ENCODE peak calls at places on chromosomes 3 and 15, in four cellular contexts. One of them, this sample, is unnamed.

GRCh38 chr3:55955891-55956477 is 468.9 kb upstream of the WNT5A start:
- DNase-seq in A549: no peak
- DNase-seq in K562: no peak
- DNase-seq in stomach: no peak
- DNase-seq in this sample: no peak

GRCh38 chr15:31523655-31524049 is 197.0 kb downstream of the KLF13 start:
- DNase-seq in stomach: no peak
- DNase-seq in K562: no peak
- DNase-seq in A549: no peak
- DNase-seq in this sample: no peak

GRCh38 chr3:3560566-3561336 is 238.5 kb upstream of the LRRN1 start:
- DNase-seq in stomach: no peak
- DNase-seq in A549: no peak
- DNase-seq in K562: no peak
- DNase-seq in this sample: no peak

GRCh38 chr3:128492353-128493220 is at the start of gene GATA2:
- DNase-seq in A549: no peak
- DNase-seq in stomach: no peak
- DNase-seq in K562: no peak
- DNase-seq in this sample: no peak

GRCh38 chr3:46356909-46357308 is 3.0 kb downstream of the CCR2 start:
- DNase-seq in A549: no peak
- DNase-seq in stomach: no peak
- DNase-seq in K562: no peak
- DNase-seq in this sample: no peak

GRCh38 chr3:128482857-128483656 is 9.9 kb downstream of the GATA2 start:
- DNase-seq in A549: no peak
- DNase-seq in K562: peak; percentile 74
- DNase-seq in stomach: no peak
- DNase-seq in this sample: no peak

GRCh38 chr15:50358805-50359204 is 3.8 kb upstream of the GABPB1 start:
- DNase-seq in A549: peak; percentile 79
- DNase-seq in stomach: no peak
- DNase-seq in K562: peak; percentile 48
- DNase-seq in this sample: no peak

GRCh38 chr3:14141144-14141543 is 16.3 kb downstream of the TMEM43 start:
- DNase-seq in K562: no peak
- DNase-seq in A549: no peak
- DNase-seq in stomach: no peak
- DNase-seq in this sample: no peak

GRCh38 chr3:122577409-122578028 is at the start of gene PARP15:
- DNase-seq in A549: no peak
- DNase-seq in stomach: no peak
- DNase-seq in K562: peak; percentile 7
- DNase-seq in this sample: no peak

GRCh38 chr15:20272422-20273184 is 269.0 kb downstream of the GOLGA6L6 start:
- DNase-seq in A549: no peak
- DNase-seq in K562: no peak
- DNase-seq in stomach: no peak
- DNase-seq in this sample: no peak

GRCh38 chr15:89307046-89307587 is 27.5 kb downstream of the POLG start:
- DNase-seq in stomach: no peak
- DNase-seq in A549: no peak
- DNase-seq in K562: no peak
- DNase-seq in this sample: no peak

GRCh38 chr15:62877276-62877857 is 165.2 kb upstream of the TPM1 start:
- DNase-seq in stomach: no peak
- DNase-seq in K562: no peak
- DNase-seq in A549: no peak
- DNase-seq in this sample: no peak

GRCh38 chr15:70012895-70013294 is 84.8 kb downstream of the TLE3 start:
- DNase-seq in A549: no peak
- DNase-seq in stomach: no peak
- DNase-seq in K562: no peak
- DNase-seq in this sample: no peak

GRCh38 chr15:74727727-74728126 is 2.4 kb upstream of the CYP1A1 start:
- DNase-seq in stomach: peak; percentile 18
- DNase-seq in A549: no peak
- DNase-seq in K562: no peak
- DNase-seq in this sample: no peak

GRCh38 chr3:143526016-143526540 is 322.2 kb downstream of the SLC9A9 start:
- DNase-seq in K562: no peak
- DNase-seq in stomach: no peak
- DNase-seq in A549: no peak
- DNase-seq in this sample: no peak

GRCh38 chr3:141498592-141499223 is 11.9 kb downstream of the RASA2 start:
- DNase-seq in stomach: peak; percentile 62
- DNase-seq in K562: no peak
- DNase-seq in A549: no peak
- DNase-seq in this sample: no peak

GRCh38 chr3:115581347-115582135 is 41.8 kb upstream of the GAP43 start:
- DNase-seq in stomach: no peak
- DNase-seq in K562: no peak
- DNase-seq in A549: no peak
- DNase-seq in this sample: no peak

GRCh38 chr15:41828747-41829270 is 917 bp downstream of the JMJD7 start:
- DNase-seq in stomach: no peak
- DNase-seq in K562: no peak
- DNase-seq in A549: no peak
- DNase-seq in this sample: no peak

GRCh38 chr15:41825572-41826535 is 2.0 kb upstream of the JMJD7 start:
- DNase-seq in K562: no peak
- DNase-seq in A549: no peak
- DNase-seq in stomach: no peak
- DNase-seq in this sample: no peak

GRCh38 chr15:41829959-41830646 is 2.2 kb downstream of the JMJD7 start:
- DNase-seq in stomach: peak; percentile 48
- DNase-seq in A549: no peak
- DNase-seq in K562: no peak
- DNase-seq in this sample: no peak

GRCh38 chr15:41827290-41827879 is 507 bp upstream of the JMJD7 start:
- DNase-seq in A549: no peak
- DNase-seq in K562: no peak
- DNase-seq in stomach: peak; percentile 34
- DNase-seq in this sample: peak; percentile 43

GRCh38 chr15:41827880-41828746 is at the start of gene JMJD7:
- DNase-seq in stomach: peak; percentile 95
- DNase-seq in A549: peak; percentile 78
- DNase-seq in K562: peak; percentile 99
- DNase-seq in this sample: peak; percentile 95
- TF ChIP-seq EP300 in stomach: no peak
- TF ChIP-seq EP300 in A549: no peak
- TF ChIP-seq EP300 in K562: no peak
- TF ChIP-seq EP300 in this sample: no peak

DNA sequence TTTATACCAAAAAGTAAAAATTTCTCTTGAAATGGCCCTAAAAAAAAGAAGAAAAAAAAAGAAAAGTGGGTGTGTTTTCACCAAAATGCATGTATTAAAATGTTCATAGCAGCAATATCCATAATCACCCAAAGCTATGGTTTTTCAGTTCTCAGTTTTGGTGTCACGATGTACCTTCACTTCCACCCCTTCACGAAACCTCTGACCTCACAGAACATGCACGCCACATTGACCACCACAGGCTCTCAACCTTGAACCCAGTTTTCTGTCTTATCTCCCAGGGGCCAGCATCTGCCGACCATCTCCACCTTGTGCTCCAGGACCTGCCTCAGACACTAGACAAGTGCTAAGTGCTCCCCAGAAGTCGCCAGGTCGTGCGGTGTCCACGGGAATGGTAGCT is 30.4 kb downstream of the COLQ start:
- DNase-seq in K562: no peak
- DNase-seq in stomach: no peak
- DNase-seq in A549: no peak
- DNase-seq in this sample: no peak
- TF ChIP-seq EP300 in K562: no peak
- TF ChIP-seq EP300 in stomach: no peak
- TF ChIP-seq EP300 in A549: no peak
- TF ChIP-seq EP300 in this sample: no peak

DNA sequence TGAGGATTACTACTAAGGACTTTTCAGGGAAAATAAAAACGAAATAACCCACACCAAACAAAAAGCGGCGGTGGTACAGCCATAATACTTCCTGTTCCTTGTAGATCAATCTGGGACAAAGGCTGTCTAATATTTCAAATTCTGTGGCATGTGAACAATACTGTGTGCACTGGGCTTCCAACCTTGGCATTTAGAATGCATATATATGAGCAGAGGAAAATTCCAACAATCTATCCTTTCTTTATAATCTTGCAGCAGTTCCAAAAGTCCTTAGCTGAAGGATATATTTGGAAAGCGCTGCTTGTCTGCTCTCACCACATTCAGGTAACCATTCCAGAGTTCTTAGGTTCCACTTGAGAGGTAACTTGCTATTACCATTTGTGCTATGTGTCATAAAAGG is 231.7 kb downstream of the RBMS3 start:
- DNase-seq in K562: no peak
- DNase-seq in A549: no peak
- DNase-seq in stomach: no peak
- DNase-seq in this sample: no peak
- TF ChIP-seq EP300 in K562: no peak
- TF ChIP-seq EP300 in A549: no peak
- TF ChIP-seq EP300 in stomach: no peak
- TF ChIP-seq EP300 in this sample: no peak

DNA sequence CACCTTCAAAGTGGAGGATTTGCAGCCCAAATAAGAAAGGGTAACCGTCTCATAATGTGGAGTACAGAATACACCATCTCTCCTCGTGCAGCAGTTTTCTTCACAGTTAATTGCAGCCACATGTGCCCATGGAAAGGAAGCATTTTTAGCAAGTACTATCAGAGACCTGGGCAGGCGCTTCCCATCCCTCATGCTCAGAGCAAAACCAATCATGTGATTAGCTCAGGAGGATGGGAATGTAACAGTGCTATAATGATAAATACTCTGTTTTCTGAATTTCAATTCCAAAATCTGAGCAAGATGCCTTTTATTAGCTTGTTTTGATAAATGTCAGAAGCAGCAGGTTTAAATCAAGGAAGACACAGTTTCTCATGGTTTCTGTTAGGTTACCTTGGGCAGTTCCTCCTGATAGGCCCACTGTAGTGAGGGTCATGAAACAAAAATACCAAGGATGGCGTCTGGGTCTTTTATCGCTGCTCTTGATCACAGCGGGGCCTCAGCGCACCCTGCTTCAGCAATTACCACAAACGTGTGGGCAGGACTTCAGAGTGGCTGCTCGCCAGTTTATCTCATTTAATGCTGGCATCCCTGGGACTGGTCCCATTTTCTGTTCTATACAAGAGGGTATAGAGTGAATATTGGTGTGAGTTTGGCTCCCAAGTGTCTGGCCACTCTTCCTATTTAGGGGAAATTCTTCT is 92.6 kb upstream of the VGLL4 start:
- DNase-seq in K562: no peak
- DNase-seq in A549: no peak
- DNase-seq in stomach: no peak
- DNase-seq in this sample: no peak
- TF ChIP-seq EP300 in K562: no peak
- TF ChIP-seq EP300 in A549: no peak
- TF ChIP-seq EP300 in stomach: no peak
- TF ChIP-seq EP300 in this sample: no peak

GRCh38 chr3:144801890-144802289 is 830.3 kb downstream of the DIPK2A start:
- DNase-seq in A549: no peak
- DNase-seq in K562: no peak
- DNase-seq in stomach: no peak
- DNase-seq in this sample: no peak
- TF ChIP-seq EP300 in A549: no peak
- TF ChIP-seq EP300 in K562: no peak
- TF ChIP-seq EP300 in stomach: no peak
- TF ChIP-seq EP300 in this sample: no peak